ENCODE peak calls at places on chromosome 7, in ten cellular contexts. One of them, this sample, is unnamed.

GRCh38 chr7:142024547-142024946 is 28.9 kb downstream of the MGAM start:
- DNase-seq in stimulated activated naive CD4-positive, alpha-beta T cell: no peak
- DNase-seq in foreskin fibroblast: no peak
- DNase-seq in EL: peak
- DNase-seq in GOT3: no peak
- DNase-seq in CD4-positive, alpha-beta T cell: no peak
- DNase-seq in A172: peak
- DNase-seq in GM23248: peak
- DNase-seq in GM03348: no peak
- DNase-seq in cardiac septum: no peak
- DNase-seq in this sample: no peak

GRCh38 chr7:1733908-1734252 is 63.8 kb downstream of the ELFN1 start:
- DNase-seq in A172: no peak
- DNase-seq in cardiac septum: no peak
- DNase-seq in GM23248: no peak
- DNase-seq in CD4-positive, alpha-beta T cell: no peak
- DNase-seq in GOT3: no peak
- DNase-seq in stimulated activated naive CD4-positive, alpha-beta T cell: no peak
- DNase-seq in EL: no peak
- DNase-seq in foreskin fibroblast: no peak
- DNase-seq in GM03348: no peak
- DNase-seq in this sample: no peak

GRCh38 chr7:7830122-7830878 is 111.9 kb upstream of the RPA3 start:
- DNase-seq in EL: no peak
- DNase-seq in foreskin fibroblast: no peak
- DNase-seq in GM23248: no peak
- DNase-seq in GOT3: no peak
- DNase-seq in GM03348: no peak
- DNase-seq in cardiac septum: no peak
- DNase-seq in A172: no peak
- DNase-seq in CD4-positive, alpha-beta T cell: no peak
- DNase-seq in stimulated activated naive CD4-positive, alpha-beta T cell: no peak
- DNase-seq in this sample: no peak

GRCh38 chr7:97671571-97671970 is 60.3 kb upstream of the TAC1 start:
- DNase-seq in foreskin fibroblast: no peak
- DNase-seq in cardiac septum: no peak
- DNase-seq in CD4-positive, alpha-beta T cell: no peak
- DNase-seq in stimulated activated naive CD4-positive, alpha-beta T cell: no peak
- DNase-seq in EL: no peak
- DNase-seq in GM23248: no peak
- DNase-seq in GM03348: no peak
- DNase-seq in GOT3: no peak
- DNase-seq in A172: no peak
- DNase-seq in this sample: no peak

GRCh38 chr7:26329520-26330269 is 38.0 kb downstream of the SNX10 start:
- DNase-seq in EL: no peak
- DNase-seq in cardiac septum: peak
- DNase-seq in GM03348: no peak
- DNase-seq in GM23248: no peak
- DNase-seq in CD4-positive, alpha-beta T cell: no peak
- DNase-seq in foreskin fibroblast: no peak
- DNase-seq in GOT3: no peak
- DNase-seq in A172: no peak
- DNase-seq in stimulated activated naive CD4-positive, alpha-beta T cell: no peak
- DNase-seq in this sample: peak

GRCh38 chr7:155922507-155922841 is 110.2 kb upstream of the SHH start:
- DNase-seq in stimulated activated naive CD4-positive, alpha-beta T cell: no peak
- DNase-seq in foreskin fibroblast: no peak
- DNase-seq in GOT3: no peak
- DNase-seq in EL: no peak
- DNase-seq in GM23248: no peak
- DNase-seq in CD4-positive, alpha-beta T cell: no peak
- DNase-seq in GM03348: no peak
- DNase-seq in A172: no peak
- DNase-seq in cardiac septum: no peak
- DNase-seq in this sample: no peak

GRCh38 chr7:130144632-130145171 is 60.5 kb downstream of the TMEM209 start:
- DNase-seq in stimulated activated naive CD4-positive, alpha-beta T cell: no peak
- DNase-seq in cardiac septum: no peak
- DNase-seq in foreskin fibroblast: peak
- DNase-seq in GOT3: no peak
- DNase-seq in EL: peak
- DNase-seq in GM23248: peak
- DNase-seq in GM03348: peak
- DNase-seq in CD4-positive, alpha-beta T cell: no peak
- DNase-seq in A172: peak
- DNase-seq in this sample: no peak

GRCh38 chr7:531777-532176 is 12.1 kb upstream of the PDGFA start:
- DNase-seq in CD4-positive, alpha-beta T cell: no peak
- DNase-seq in GM23248: no peak
- DNase-seq in stimulated activated naive CD4-positive, alpha-beta T cell: no peak
- DNase-seq in cardiac septum: no peak
- DNase-seq in foreskin fibroblast: no peak
- DNase-seq in GOT3: no peak
- DNase-seq in GM03348: no peak
- DNase-seq in EL: no peak
- DNase-seq in A172: no peak
- DNase-seq in this sample: no peak

GRCh38 chr7:727104-727805 is at the start of gene PRKAR1B:
- DNase-seq in foreskin fibroblast: no peak
- DNase-seq in EL: no peak
- DNase-seq in GOT3: no peak
- DNase-seq in GM23248: peak
- DNase-seq in cardiac septum: peak
- DNase-seq in GM03348: peak
- DNase-seq in A172: no peak
- DNase-seq in stimulated activated naive CD4-positive, alpha-beta T cell: no peak
- DNase-seq in CD4-positive, alpha-beta T cell: peak
- DNase-seq in this sample: no peak

GRCh38 chr7:1883834-1884582 is 213.9 kb downstream of the ELFN1 start:
- DNase-seq in foreskin fibroblast: no peak
- DNase-seq in cardiac septum: no peak
- DNase-seq in EL: peak
- DNase-seq in GOT3: no peak
- DNase-seq in A172: no peak
- DNase-seq in stimulated activated naive CD4-positive, alpha-beta T cell: no peak
- DNase-seq in CD4-positive, alpha-beta T cell: no peak
- DNase-seq in GM23248: no peak
- DNase-seq in GM03348: no peak
- DNase-seq in this sample: no peak

GRCh38 chr7:120023494-120024167 is 249.3 kb upstream of the KCND2 start:
- DNase-seq in GM23248: peak
- DNase-seq in CD4-positive, alpha-beta T cell: no peak
- DNase-seq in EL: no peak
- DNase-seq in foreskin fibroblast: no peak
- DNase-seq in GOT3: no peak
- DNase-seq in A172: no peak
- DNase-seq in GM03348: no peak
- DNase-seq in cardiac septum: no peak
- DNase-seq in stimulated activated naive CD4-positive, alpha-beta T cell: no peak
- DNase-seq in this sample: no peak

This sample was measured in C1 segment of cervical spinal cord.